ENCODE peak calls at places on chromosomes 16 and 17, in four cellular contexts. Y is K562, R is HCT116, P is HepG2. V is an unnamed sample.

GRCh38 chr17:5364156-5364555 is 55.3 kb downstream of the NUP88 start:
- DNase-seq in P (no peak), Y (no peak), R (no peak), V (no peak)

GRCh38 chr17:4532860-4533521 is 22.2 kb downstream of the MYBBP1A start:
- DNase-seq in R (no peak), P (no peak), Y (no peak), V (no peak)

GRCh38 chr16:85229869-85230416 is 117.7 kb upstream of the CIBAR2 start:
- DNase-seq in R (no peak), P (no peak), Y (no peak), V (no peak)

GRCh38 chr17:32869345-32870026 is 7.4 kb downstream of the MYO1D start:
- DNase-seq in P (no peak), Y (peak; percentile 33), R (no peak), V (no peak)

GRCh38 chr16:46961373-46962353 is 11.8 kb downstream of the DNAJA2 start:
- DNase-seq in P (no peak), R (no peak), Y (no peak), V (no peak)

GRCh38 chr17:67491009-67491677 is 114.1 kb downstream of the PITPNC1 start:
- DNase-seq in P (peak; percentile 19), R (peak; percentile 87), Y (peak; percentile 5), V (no peak)

GRCh38 chr17:31558748-31559646 is 167.5 kb downstream of the RAB11FIP4 start:
- DNase-seq in Y (peak; percentile 76), P (peak; percentile 59), R (peak; percentile 42), V (no peak)

GRCh38 chr16:59210955-59211541 is 476.9 kb upstream of the GOT2 start:
- DNase-seq in P (peak; percentile 92), Y (no peak), R (no peak), V (no peak)

GRCh38 chr16:50644730-50645129 is 36.4 kb downstream of the SNX20 start:
- DNase-seq in P (no peak), Y (no peak), R (peak; percentile 19), V (no peak)

GRCh38 chr17:16944334-16945140 is 27.4 kb downstream of the TNFRSF13B start:
- DNase-seq in Y (no peak), R (no peak), P (no peak), V (no peak)

GRCh38 chr16:85303354-85303883 is 191.1 kb upstream of the CIBAR2 start:
- DNase-seq in R (peak; percentile 65), Y (peak; percentile 90), P (peak; percentile 28), V (peak; percentile 22)

GRCh38 chr17:77887464-77888241 is 70.8 kb upstream of the TNRC6C start:
- DNase-seq in Y (peak; percentile 41), P (peak; percentile 35), R (no peak), V (no peak)

GRCh38 chr17:76833747-76834146 is 34.5 kb upstream of the MGAT5B start:
- DNase-seq in R (no peak), Y (peak; percentile 43), P (no peak), V (no peak)

GRCh38 chr17:76833034-76833689 is 35.0 kb upstream of the MGAT5B start:
- DNase-seq in P (no peak), Y (no peak), R (no peak), V (no peak)

GRCh38 chr17:76827736-76828135 is 40.5 kb upstream of the MGAT5B start:
- DNase-seq in R (no peak), P (no peak), Y (no peak), V (no peak)

GRCh38 chr17:76834889-76835288 is 33.3 kb upstream of the MGAT5B start:
- DNase-seq in P (no peak), Y (no peak), R (no peak), V (no peak)

GRCh38 chr17:76831316-76831715 is 36.9 kb upstream of the MGAT5B start:
- DNase-seq in R (no peak), P (no peak), Y (no peak), V (no peak)
- TF ChIP-seq TCF7L2 in R (no peak), P (no peak), Y (no peak), V (no peak)

DNA sequence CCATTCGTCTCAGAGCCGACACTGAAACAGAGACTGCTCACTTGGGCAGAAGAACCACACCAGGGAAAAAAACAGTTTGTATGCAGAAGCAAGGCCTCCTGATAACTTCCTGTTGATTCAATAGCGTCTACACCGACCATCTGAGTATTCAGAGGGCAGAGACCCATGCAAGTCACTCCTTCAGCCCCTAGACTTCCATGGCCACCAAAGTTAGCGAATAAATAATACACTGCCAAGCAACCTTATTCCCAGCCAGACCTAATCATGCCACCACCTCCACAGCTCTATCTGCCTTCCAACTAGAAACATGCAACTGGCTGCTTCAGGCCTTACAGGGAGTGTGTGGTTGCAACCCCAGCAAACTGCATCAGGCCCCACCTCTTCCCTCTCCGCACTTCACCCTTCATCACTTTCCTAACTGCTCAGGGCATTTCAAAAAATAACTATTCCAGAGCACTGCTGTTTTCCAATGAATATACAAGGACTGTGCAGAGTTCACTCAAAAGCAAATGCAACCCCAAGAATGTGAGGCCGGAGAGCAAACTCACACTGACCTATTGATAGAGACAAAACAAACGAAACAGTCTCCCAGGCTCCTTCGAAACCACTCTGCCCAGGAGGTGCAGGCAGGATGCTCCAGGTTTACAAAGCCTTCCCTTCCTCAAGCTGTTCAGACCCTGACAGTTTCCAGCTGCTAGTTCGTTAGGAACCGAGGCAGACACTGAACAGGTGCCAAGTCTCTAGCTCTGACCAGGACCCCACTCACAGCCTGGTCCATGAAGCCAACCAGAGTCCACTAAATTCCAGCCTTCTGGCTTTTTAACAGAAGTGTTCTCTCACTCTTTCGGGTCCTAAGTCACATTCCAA is 3.6 kb downstream of the USP7 start:
- DNase-seq in Y (no peak), P (peak; percentile 98), R (no peak), V (no peak)
- H3K4me3 ChIP-seq in Y (no peak overlapping the region), P (peak overlapping the region; percentile 90), R (no peak overlapping the region), V (peak overlapping the region; percentile 23)

GRCh38 chr17:39618252-39618913 is 8.4 kb upstream of the PPP1R1B start:
- DNase-seq in Y (no peak), P (no peak), R (no peak), V (no peak)
- TF ChIP-seq SIN3A in Y (no peak), P (no peak), R (no peak), V (no peak)

DNA sequence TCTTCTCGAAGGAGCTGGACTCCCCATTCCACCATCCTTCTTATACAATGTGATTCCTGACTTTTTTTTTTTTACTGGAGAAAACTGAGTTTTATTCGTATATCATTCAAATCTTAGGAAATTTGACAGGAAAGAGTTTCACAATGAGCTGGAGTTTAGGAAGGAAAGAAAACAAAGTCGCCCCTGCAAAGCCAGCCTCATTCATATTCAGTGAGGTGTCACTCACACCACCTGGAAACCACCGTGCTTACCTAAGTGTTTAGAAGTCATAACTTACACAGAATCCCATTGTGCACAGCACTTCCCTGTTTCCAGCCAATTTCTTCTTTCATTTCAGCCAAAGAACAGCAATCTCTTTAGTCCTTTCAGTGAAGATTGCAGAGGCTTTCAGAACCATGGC is 90.3 kb upstream of the CHMP6 start:
- DNase-seq in Y (no peak), R (no peak), P (no peak), V (no peak)
- TF ChIP-seq TCF7L2 in Y (no peak), R (no peak), P (no peak), V (no peak)

DNA sequence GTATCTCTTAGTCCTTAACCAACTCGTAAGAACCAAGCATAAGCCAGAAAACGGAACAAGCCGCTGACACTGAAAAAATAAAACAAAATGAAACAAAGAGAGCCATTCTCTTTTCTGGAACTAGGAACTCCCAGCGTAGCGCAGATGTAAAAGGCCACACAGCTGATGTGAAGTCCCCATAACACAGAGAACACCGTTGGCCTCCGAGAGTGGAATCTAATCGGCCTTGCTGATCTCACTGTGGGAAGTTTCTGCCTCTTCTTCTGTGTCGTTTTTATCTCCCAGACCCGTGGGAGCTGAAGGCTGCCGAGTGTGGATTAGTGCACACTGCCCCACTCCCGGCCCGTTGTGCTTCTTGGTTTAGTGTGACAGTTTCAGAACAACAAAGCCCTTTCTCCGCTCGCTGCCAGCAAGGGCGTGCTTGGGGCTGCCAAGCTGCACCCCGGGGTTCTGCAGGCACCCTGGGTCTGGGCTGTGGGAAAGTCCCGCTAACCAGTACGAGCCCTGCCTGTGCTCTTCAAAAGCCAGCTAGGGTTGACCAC is 21.7 kb downstream of the TTYH2 start:
- DNase-seq in Y (peak; percentile 36), R (no peak), P (no peak), V (no peak)
- H3K4me3 ChIP-seq in Y (no peak overlapping the region), R (no peak overlapping the region), P (no peak overlapping the region), V (no peak overlapping the region)

DNA sequence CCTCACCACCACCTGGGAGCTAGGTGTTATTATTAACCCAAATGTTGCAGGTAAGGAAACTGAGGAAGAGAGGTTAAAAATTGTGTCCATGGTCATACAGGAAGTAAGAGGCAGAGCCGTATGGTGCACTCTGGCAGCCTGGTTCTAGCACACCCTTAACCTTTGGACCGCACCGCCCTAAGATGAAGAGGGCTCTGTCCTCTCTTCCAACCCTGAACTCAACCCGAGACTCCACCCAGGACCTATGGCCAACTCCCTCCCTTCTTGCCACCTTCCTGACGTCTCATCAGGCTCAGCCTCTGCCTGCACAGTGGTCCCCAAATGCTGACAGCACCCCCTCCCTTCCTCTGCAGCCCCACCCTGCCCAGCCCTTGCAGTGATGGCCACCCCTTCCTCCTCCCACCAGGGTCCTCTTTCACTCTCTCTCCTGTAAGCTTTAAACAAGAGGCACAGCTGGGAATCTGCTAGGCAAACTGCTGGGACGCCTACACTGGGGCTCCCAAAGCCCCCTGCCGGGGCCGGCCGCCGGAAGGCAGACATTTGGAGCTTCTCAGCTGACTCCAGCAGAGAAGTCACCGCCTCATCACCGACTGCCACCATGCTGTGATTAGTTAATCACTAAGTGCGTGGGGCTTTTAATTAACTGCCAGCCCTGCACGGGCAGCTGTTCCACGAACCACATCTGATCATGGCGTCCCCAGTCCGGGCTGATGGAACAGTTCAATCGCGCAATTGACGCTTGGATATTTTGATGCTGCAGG is 16.7 kb upstream of the C16orf78 start:
- DNase-seq in R (no peak), P (no peak), Y (no peak), V (no peak)
- TF ChIP-seq SIN3A in R (no peak), P (no peak), Y (no peak), V (no peak)

GRCh38 chr17:49216953-49217650 is 6.6 kb downstream of the ABI3 start:
- DNase-seq in P (no peak), R (no peak), Y (no peak), V (no peak)

GRCh38 chr17:49216482-49216881 is 6.0 kb downstream of the ABI3 start:
- DNase-seq in Y (no peak), P (no peak), R (no peak), V (no peak)

GRCh38 chr17:49213803-49214202 is 3.3 kb downstream of the ABI3 start:
- DNase-seq in P (no peak), Y (no peak), R (no peak), V (no peak)

GRCh38 chr17:49213399-49213798 is 2.9 kb downstream of the ABI3 start:
- DNase-seq in R (no peak), Y (no peak), P (no peak), V (no peak)

GRCh38 chr17:49214665-49215360 is 4.3 kb downstream of the ABI3 start:
- DNase-seq in R (no peak), Y (no peak), P (no peak), V (no peak)
- TF ChIP-seq TCF7L2 in R (no peak), Y (no peak), P (no peak), V (no peak)

DNA sequence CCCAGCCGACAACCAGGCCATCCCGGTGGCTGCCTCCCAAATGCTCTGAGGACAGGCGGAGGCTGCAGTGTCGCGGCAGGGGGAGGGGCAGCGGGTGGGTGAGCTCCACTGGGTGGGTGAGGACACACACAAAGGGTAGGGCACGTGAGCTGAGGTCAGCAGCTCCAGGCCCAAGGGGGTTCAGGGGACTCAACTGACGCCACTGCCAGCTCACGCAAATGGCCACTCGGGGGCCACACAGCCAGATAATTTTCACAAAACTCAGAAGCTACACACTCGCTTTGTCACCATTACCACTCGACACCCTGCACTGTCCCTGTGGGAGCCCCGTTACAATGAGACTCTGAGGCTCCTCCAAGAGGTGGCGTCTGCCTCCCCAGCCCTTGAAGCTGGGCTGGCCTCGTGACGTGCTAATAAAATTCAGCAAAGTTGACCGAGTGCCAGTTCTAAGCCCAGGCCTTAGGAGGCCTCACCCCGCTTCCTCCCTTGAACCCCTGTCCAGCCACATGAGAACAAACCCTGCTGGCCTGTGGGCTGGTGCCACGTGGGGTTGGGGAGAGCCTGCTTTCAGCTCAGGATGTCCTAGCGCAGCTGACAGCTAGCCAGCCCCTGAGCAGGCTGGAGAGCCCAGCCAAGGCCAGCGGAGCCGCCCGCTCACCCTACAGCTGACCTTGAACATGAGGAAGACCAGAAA is 56.9 kb downstream of the RMI2 start:
- DNase-seq in R (no peak), P (no peak), Y (peak; percentile 28), V (no peak)
- H3K4me3 ChIP-seq in R (no peak overlapping the region), P (no peak overlapping the region), Y (no peak overlapping the region), V (no peak overlapping the region)

V was measured in Panc1.